ENCODE peak calls at places on chromosomes 6 and 20, in eight cellular contexts. One of them, this sample, is unnamed.

GRCh38 chr6:16179970-16180431 is 51.1 kb downstream of the MYLIP start:
- DNase-seq in bronchial epithelial cell: no peak
- DNase-seq in colonic mucosa: no peak
- DNase-seq in kidney: no peak
- DNase-seq in left lung: no peak
- DNase-seq in HFFc6: no peak
- DNase-seq in osteocyte: no peak
- DNase-seq in pancreas: no peak
- DNase-seq in this sample: no peak

GRCh38 chr20:52372169-52372568 is 180.6 kb upstream of the ZFP64 start:
- DNase-seq in bronchial epithelial cell: no peak
- DNase-seq in colonic mucosa: no peak
- DNase-seq in kidney: no peak
- DNase-seq in left lung: no peak
- DNase-seq in HFFc6: no peak
- DNase-seq in osteocyte: no peak
- DNase-seq in pancreas: no peak
- DNase-seq in this sample: no peak

GRCh38 chr6:150992682-150993081 is 127.2 kb downstream of the MTHFD1L start:
- DNase-seq in bronchial epithelial cell: no peak
- DNase-seq in colonic mucosa: no peak
- DNase-seq in kidney: no peak
- DNase-seq in left lung: no peak
- DNase-seq in HFFc6: no peak
- DNase-seq in osteocyte: no peak
- DNase-seq in pancreas: no peak
- DNase-seq in this sample: no peak

GRCh38 chr20:62104234-62104789 is 18.0 kb upstream of the LSM14B start:
- DNase-seq in bronchial epithelial cell: no peak
- DNase-seq in colonic mucosa: no peak
- DNase-seq in kidney: no peak
- DNase-seq in left lung: no peak
- DNase-seq in HFFc6: no peak
- DNase-seq in osteocyte: no peak
- DNase-seq in pancreas: no peak
- DNase-seq in this sample: no peak

GRCh38 chr20:40689100-40689942 is at the start of gene MAFB:
- DNase-seq in bronchial epithelial cell: peak
- DNase-seq in colonic mucosa: peak
- DNase-seq in kidney: peak
- DNase-seq in left lung: peak
- DNase-seq in HFFc6: no peak
- DNase-seq in osteocyte: peak
- DNase-seq in pancreas: peak
- DNase-seq in this sample: peak

GRCh38 chr20:60948230-60948629 is 303.8 kb upstream of the CDH4 start:
- DNase-seq in bronchial epithelial cell: no peak
- DNase-seq in colonic mucosa: no peak
- DNase-seq in kidney: no peak
- DNase-seq in left lung: no peak
- DNase-seq in HFFc6: no peak
- DNase-seq in osteocyte: no peak
- DNase-seq in pancreas: no peak
- DNase-seq in this sample: no peak

GRCh38 chr6:3277851-3278416 is 19.2 kb downstream of the PSMG4 start:
- DNase-seq in bronchial epithelial cell: no peak
- DNase-seq in colonic mucosa: no peak
- DNase-seq in kidney: no peak
- DNase-seq in left lung: no peak
- DNase-seq in HFFc6: no peak
- DNase-seq in osteocyte: no peak
- DNase-seq in pancreas: no peak
- DNase-seq in this sample: no peak

GRCh38 chr20:17227669-17228623 is 1.1 kb downstream of the PCSK2 start:
- DNase-seq in bronchial epithelial cell: no peak
- DNase-seq in colonic mucosa: no peak
- DNase-seq in kidney: peak
- DNase-seq in left lung: peak
- DNase-seq in HFFc6: no peak
- DNase-seq in osteocyte: no peak
- DNase-seq in pancreas: no peak
- DNase-seq in this sample: no peak

GRCh38 chr20:41654292-41654691 is 36.1 kb upstream of the CHD6 start:
- DNase-seq in bronchial epithelial cell: no peak
- DNase-seq in colonic mucosa: no peak
- DNase-seq in kidney: no peak
- DNase-seq in left lung: no peak
- DNase-seq in HFFc6: no peak
- DNase-seq in osteocyte: no peak
- DNase-seq in pancreas: no peak
- DNase-seq in this sample: no peak

GRCh38 chr6:133746417-133746770 is 142.5 kb upstream of the TCF21 start:
- DNase-seq in bronchial epithelial cell: no peak
- DNase-seq in colonic mucosa: no peak
- DNase-seq in kidney: no peak
- DNase-seq in left lung: no peak
- DNase-seq in HFFc6: no peak
- DNase-seq in osteocyte: no peak
- DNase-seq in pancreas: no peak
- DNase-seq in this sample: no peak

GRCh38 chr20:37565134-37565811 is 37.6 kb upstream of the BLCAP start:
- DNase-seq in bronchial epithelial cell: no peak
- DNase-seq in colonic mucosa: no peak
- DNase-seq in kidney: no peak
- DNase-seq in left lung: no peak
- DNase-seq in HFFc6: no peak
- DNase-seq in osteocyte: peak
- DNase-seq in pancreas: no peak
- DNase-seq in this sample: no peak

GRCh38 chr6:117306227-117306784 is 40.9 kb downstream of the VGLL2 start:
- DNase-seq in bronchial epithelial cell: peak
- DNase-seq in colonic mucosa: peak
- DNase-seq in kidney: no peak
- DNase-seq in left lung: no peak
- DNase-seq in HFFc6: no peak
- DNase-seq in osteocyte: no peak
- DNase-seq in pancreas: no peak
- DNase-seq in this sample: no peak

GRCh38 chr20:48984575-48985219 is 61.4 kb upstream of the CSE1L start:
- DNase-seq in bronchial epithelial cell: no peak
- DNase-seq in colonic mucosa: no peak
- DNase-seq in kidney: no peak
- DNase-seq in left lung: no peak
- DNase-seq in HFFc6: no peak
- DNase-seq in osteocyte: no peak
- DNase-seq in pancreas: peak
- DNase-seq in this sample: no peak

GRCh38 chr6:122484760-122485159 is 13.2 kb upstream of the SERINC1 start:
- DNase-seq in bronchial epithelial cell: no peak
- DNase-seq in colonic mucosa: no peak
- DNase-seq in kidney: no peak
- DNase-seq in left lung: no peak
- DNase-seq in HFFc6: no peak
- DNase-seq in osteocyte: no peak
- DNase-seq in pancreas: no peak
- DNase-seq in this sample: peak
- TF ChIP-seq CTCF in bronchial epithelial cell: no peak
- TF ChIP-seq CTCF in colonic mucosa: no peak
- TF ChIP-seq CTCF in kidney: no peak
- TF ChIP-seq CTCF in left lung: no peak
- TF ChIP-seq CTCF in HFFc6: no peak
- TF ChIP-seq CTCF in osteocyte: peak
- TF ChIP-seq CTCF in pancreas: no peak
- TF ChIP-seq CTCF in this sample: no peak

DNA sequence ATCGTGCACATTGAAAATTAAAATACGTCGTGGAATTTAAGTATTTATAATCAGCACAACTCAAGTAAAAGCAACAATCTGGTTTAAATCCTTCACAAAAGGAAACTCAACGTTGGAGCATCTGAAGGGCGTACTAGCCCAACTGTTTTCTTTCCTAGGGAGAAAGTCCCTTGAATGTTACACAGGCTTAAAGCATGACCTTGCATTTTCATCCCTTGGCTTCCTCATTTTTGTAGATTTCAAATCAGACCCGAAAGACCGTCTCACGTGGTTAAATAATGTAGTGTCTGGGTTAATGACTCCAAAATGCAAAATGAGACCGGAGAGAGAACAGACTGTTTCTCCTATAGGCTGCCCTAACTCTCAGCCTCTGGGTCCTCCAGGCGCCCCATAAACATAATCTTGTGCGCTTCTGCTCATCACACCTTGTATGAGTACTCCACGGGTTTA is 249.2 kb upstream of the RREB1 start:
- DNase-seq in bronchial epithelial cell: no peak
- DNase-seq in colonic mucosa: no peak
- DNase-seq in kidney: no peak
- DNase-seq in left lung: no peak
- DNase-seq in HFFc6: no peak
- DNase-seq in osteocyte: no peak
- DNase-seq in pancreas: no peak
- DNase-seq in this sample: no peak
- TF ChIP-seq CTCF in bronchial epithelial cell: no peak
- TF ChIP-seq CTCF in colonic mucosa: no peak
- TF ChIP-seq CTCF in kidney: no peak
- TF ChIP-seq CTCF in left lung: no peak
- TF ChIP-seq CTCF in HFFc6: no peak
- TF ChIP-seq CTCF in osteocyte: no peak
- TF ChIP-seq CTCF in pancreas: no peak
- TF ChIP-seq CTCF in this sample: no peak

DNA sequence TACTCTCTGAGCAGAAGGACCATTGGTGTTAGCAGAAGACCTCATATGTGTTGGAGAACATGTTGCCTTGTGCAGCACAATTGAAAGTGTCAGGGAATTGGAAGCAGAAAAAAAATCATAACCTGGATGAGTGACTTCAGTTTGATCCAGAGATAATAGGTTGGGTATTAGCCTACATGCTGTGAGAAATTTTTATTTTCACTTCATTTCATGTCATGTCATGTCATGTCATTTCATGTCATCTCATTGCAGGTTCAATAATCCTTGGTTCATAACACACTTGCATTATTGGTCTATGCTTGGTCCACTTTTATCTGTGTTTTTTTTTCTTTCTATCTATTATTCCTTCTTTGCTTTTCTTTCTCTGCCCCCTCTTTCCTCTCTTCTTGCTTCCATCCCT is 34.3 kb downstream of the AKAP7 start:
- DNase-seq in bronchial epithelial cell: no peak
- DNase-seq in colonic mucosa: no peak
- DNase-seq in kidney: no peak
- DNase-seq in left lung: no peak
- DNase-seq in HFFc6: no peak
- DNase-seq in osteocyte: no peak
- DNase-seq in pancreas: no peak
- DNase-seq in this sample: no peak
- TF ChIP-seq CTCF in bronchial epithelial cell: no peak
- TF ChIP-seq CTCF in colonic mucosa: no peak
- TF ChIP-seq CTCF in kidney: no peak
- TF ChIP-seq CTCF in left lung: no peak
- TF ChIP-seq CTCF in HFFc6: no peak
- TF ChIP-seq CTCF in osteocyte: no peak
- TF ChIP-seq CTCF in pancreas: no peak
- TF ChIP-seq CTCF in this sample: no peak

DNA sequence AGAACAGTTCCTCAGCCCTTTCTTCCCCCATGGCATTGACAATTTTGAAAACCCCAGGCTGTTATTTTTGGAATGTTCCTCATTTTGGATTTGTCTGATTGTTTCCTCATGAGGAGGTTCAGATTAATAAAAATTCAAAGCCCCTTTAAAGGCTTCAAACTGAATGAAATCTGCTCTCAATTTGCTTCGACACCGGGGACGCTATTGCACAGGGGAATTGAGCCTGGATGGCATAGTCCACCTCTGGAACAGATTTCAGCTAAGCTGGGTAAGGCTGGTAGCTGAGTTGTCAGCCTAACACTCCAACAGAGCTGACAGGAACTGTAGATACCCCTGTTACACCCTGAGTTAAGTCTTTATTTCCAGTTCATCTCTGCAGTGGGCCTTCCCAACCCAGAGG is 73.4 kb upstream of the PAX1 start:
- DNase-seq in bronchial epithelial cell: no peak
- DNase-seq in colonic mucosa: no peak
- DNase-seq in kidney: no peak
- DNase-seq in left lung: no peak
- DNase-seq in HFFc6: no peak
- DNase-seq in osteocyte: no peak
- DNase-seq in pancreas: no peak
- DNase-seq in this sample: no peak
- TF ChIP-seq CTCF in bronchial epithelial cell: no peak
- TF ChIP-seq CTCF in colonic mucosa: no peak
- TF ChIP-seq CTCF in kidney: no peak
- TF ChIP-seq CTCF in left lung: no peak
- TF ChIP-seq CTCF in HFFc6: no peak
- TF ChIP-seq CTCF in osteocyte: no peak
- TF ChIP-seq CTCF in pancreas: no peak
- TF ChIP-seq CTCF in this sample: no peak

DNA sequence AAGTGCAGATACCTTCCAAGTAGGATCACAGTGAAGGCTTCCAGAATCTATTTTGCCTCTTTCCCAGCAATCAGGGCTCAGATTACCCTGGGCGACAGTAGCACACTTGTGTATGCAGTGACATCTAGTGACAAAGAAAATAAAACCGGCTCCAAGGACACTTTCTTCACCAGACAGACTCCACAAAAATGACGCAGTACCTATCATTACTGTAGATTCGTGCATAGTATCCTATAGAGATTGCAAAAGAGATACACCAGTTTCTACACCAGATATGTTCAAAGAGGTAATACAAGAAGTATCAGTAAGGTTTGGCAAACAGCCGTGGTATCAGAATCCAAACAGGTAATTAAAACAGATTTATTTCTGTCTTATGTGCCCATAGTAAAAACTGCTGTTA is 600.3 kb upstream of the JAG1 start:
- DNase-seq in bronchial epithelial cell: peak
- DNase-seq in colonic mucosa: peak
- DNase-seq in kidney: no peak
- DNase-seq in left lung: no peak
- DNase-seq in HFFc6: peak
- DNase-seq in osteocyte: no peak
- DNase-seq in pancreas: no peak
- DNase-seq in this sample: peak
- TF ChIP-seq CTCF in bronchial epithelial cell: peak
- TF ChIP-seq CTCF in colonic mucosa: peak
- TF ChIP-seq CTCF in kidney: peak
- TF ChIP-seq CTCF in left lung: peak
- TF ChIP-seq CTCF in HFFc6: peak
- TF ChIP-seq CTCF in osteocyte: peak
- TF ChIP-seq CTCF in pancreas: peak
- TF ChIP-seq CTCF in this sample: peak

This sample was measured in GM20000.